ENCODE peak calls at places on chromosomes 11 and 22, in eight cellular contexts. H, B, Y, N, D, Z, T and Q are unnamed samples.

GRCh38 chr11:36268337-36268931 is 20.8 kb downstream of the COMMD9 start:
- DNase-seq in Y (no peak), D (no peak), N (no peak), T (no peak), B (no peak), Z (no peak), H (no peak), Q (no peak)

GRCh38 chr22:49229483-49230193 is 598.0 kb downstream of the BRD1 start:
- DNase-seq in D (no peak), Z (no peak), B (peak), H (no peak), T (no peak), Y (no peak), N (no peak), Q (no peak)

GRCh38 chr22:42837556-42837955 is 19.5 kb downstream of the ARFGAP3 start:
- DNase-seq in N (no peak), Z (no peak), B (no peak), Y (no peak), D (no peak), T (no peak), H (no peak), Q (no peak)

GRCh38 chr22:43326342-43326825 is 16.8 kb downstream of the SCUBE1 start:
- DNase-seq in N (no peak), Z (no peak), B (no peak), D (no peak), Y (no peak), H (no peak), T (peak), Q (no peak)

GRCh38 chr11:76782526-76783293 is 446 bp upstream of the TSKU start:
- DNase-seq in Z (no peak), N (peak), T (peak), Y (peak), B (peak), D (no peak), H (peak), Q (peak)

GRCh38 chr11:100681064-100681502 is 6.0 kb upstream of the ARHGAP42 start:
- DNase-seq in T (peak), Z (no peak), N (no peak), D (no peak), B (no peak), H (no peak), Y (peak), Q (peak)

GRCh38 chr22:30872282-30873041 is 96.1 kb downstream of the MORC2 start:
- DNase-seq in Y (peak), B (peak), D (no peak), T (no peak), H (no peak), Z (no peak), N (no peak), Q (no peak)

GRCh38 chr11:121563003-121563402 is 110.2 kb upstream of the SORL1-AS1 start:
- DNase-seq in N (no peak), B (no peak), T (no peak), Y (no peak), H (no peak), D (no peak), Z (no peak), Q (no peak)

GRCh38 chr11:2890466-2891241 is 5.1 kb upstream of the CDKN1C start:
- DNase-seq in N (no peak), Z (peak), Y (no peak), H (no peak), D (no peak), T (no peak), B (peak), Q (no peak)

GRCh38 chr11:28009383-28009782 is 98.6 kb downstream of the KIF18A start:
- DNase-seq in B (no peak), N (peak), T (no peak), Z (no peak), Y (peak), D (no peak), H (no peak), Q (peak)

GRCh38 chr22:27877501-27877900 is 41.6 kb downstream of the PITPNB start:
- DNase-seq in H (no peak), Z (no peak), T (no peak), N (no peak), B (no peak), D (no peak), Y (no peak), Q (no peak)

GRCh38 chr11:121931748-121932352 is 184.2 kb downstream of the BLID start:
- DNase-seq in B (peak), D (no peak), N (peak), T (no peak), H (no peak), Y (peak), Z (no peak), Q (no peak)

GRCh38 chr11:110514967-110515366 is 85.2 kb downstream of the FDX1 start:
- DNase-seq in B (no peak), D (no peak), T (no peak), Z (no peak), Y (no peak), N (no peak), H (no peak), Q (no peak)

GRCh38 chr22:49825944-49826602 is 1.6 kb downstream of the BRD1 start:
- DNase-seq in T (no peak), N (peak), B (no peak), Y (peak), Z (no peak), D (peak), H (no peak), Q (no peak)

GRCh38 chr11:46491661-46492331 is 100.2 kb upstream of the CHRM4 start:
- DNase-seq in B (no peak), Y (no peak), N (no peak), H (no peak), D (no peak), Z (no peak), T (no peak), Q (peak)